ENCODE peak calls at places on chromosome 10, in seven cellular contexts. O is heart right ventricle, I is fibroblast of lung, E is tibial artery, X is prostate gland, U is A549, C is PC-9. P is an unnamed sample.

GRCh38 chr10:19767876-19768275 is 48.4 kb upstream of the PLXDC2 start:
- DNase-seq in C (no peak), O (no peak), I (no peak), E (no peak), X (no peak), U (no peak), P (no peak)

GRCh38 chr10:91592282-91593020 is 40.4 kb downstream of the PPP1R3C start:
- DNase-seq in U (no peak), I (no peak), C (no peak), X (no peak), O (no peak), E (no peak), P (no peak)

GRCh38 chr10:7195118-7195517 is 215.7 kb downstream of the SFMBT2 start:
- DNase-seq in E (no peak), U (no peak), O (no peak), C (no peak), I (no peak), X (no peak), P (no peak)

GRCh38 chr10:101091546-101092290 is 29.9 kb downstream of the KAZALD1 start:
- DNase-seq in E (no peak), I (no peak), O (no peak), U (peak; percentile 78), X (no peak), C (no peak), P (no peak)

GRCh38 chr10:5404188-5405041 is at the start of gene TUBAL3:
- DNase-seq in U (no peak), C (no peak), X (no peak), E (no peak), O (no peak), I (no peak), P (no peak)

GRCh38 chr10:89352039-89352597 is 24.3 kb downstream of the IFIT3 start:
- DNase-seq in U (peak; percentile 80), E (peak; percentile 62), O (no peak), I (peak; percentile 98), C (peak; percentile 76), X (no peak), P (no peak)

GRCh38 chr10:24340429-24340828 is 131.5 kb downstream of the KIAA1217 start:
- DNase-seq in C (no peak), X (no peak), U (no peak), O (no peak), E (no peak), I (peak; percentile 28), P (no peak)

GRCh38 chr10:13707156-13707881 is 120.6 kb downstream of the PRPF18 start:
- DNase-seq in X (peak; percentile 77), U (peak; percentile 61), I (peak; percentile 97), E (peak; percentile 81), O (peak; percentile 80), C (peak; percentile 63), P (peak; percentile 81)

GRCh38 chr10:3805791-3806381 is 20.9 kb upstream of the KLF6 start:
- DNase-seq in O (peak; percentile 24), E (peak; percentile 80), C (peak; percentile 79), U (peak; percentile 67), X (no peak), I (peak; percentile 88), P (peak; percentile 65)

GRCh38 chr10:121734517-121735137 is 136.4 kb upstream of the FGFR2 start:
- DNase-seq in E (no peak), U (peak; percentile 12), I (no peak), O (no peak), C (no peak), X (no peak), P (no peak)

GRCh38 chr10:43385412-43386004 is 14.1 kb downstream of the FXYD4 start:
- DNase-seq in C (no peak), U (no peak), O (no peak), I (no peak), E (no peak), X (no peak), P (no peak)
- TF ChIP-seq CTCF in C (no peak), U (no peak), O (no peak), I (no peak), E (no peak), X (no peak), P (no peak)

DNA sequence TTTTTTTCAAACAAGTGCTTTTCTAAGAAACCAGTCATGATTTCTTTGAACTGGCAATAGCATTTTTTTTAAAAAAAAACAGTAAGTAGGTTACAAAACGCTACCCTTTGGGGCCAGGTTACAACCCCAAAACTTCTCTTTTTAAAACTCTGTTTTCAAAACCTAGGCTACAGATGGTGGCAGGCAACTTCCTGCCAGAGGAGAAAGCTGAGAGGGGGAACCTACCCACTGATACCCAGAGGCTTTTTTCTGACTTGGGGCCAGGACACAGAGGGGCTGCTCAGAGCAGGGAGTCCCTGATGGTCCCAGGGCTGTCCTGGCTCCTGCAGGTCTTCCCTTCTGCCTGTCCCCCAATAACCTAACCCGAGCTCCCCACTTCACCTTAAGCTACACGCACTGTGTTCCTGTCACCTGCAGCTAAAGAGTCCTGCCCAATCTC is 6.9 kb downstream of the STN1 start:
- DNase-seq in X (no peak), C (no peak), I (no peak), O (no peak), E (no peak), U (no peak), P (no peak)
- H3K4me3 ChIP-seq in X (no peak overlapping the region), C (no peak overlapping the region), I (no peak overlapping the region), O (no peak overlapping the region), E (no peak overlapping the region), U (no peak overlapping the region), P (no peak overlapping the region)

DNA sequence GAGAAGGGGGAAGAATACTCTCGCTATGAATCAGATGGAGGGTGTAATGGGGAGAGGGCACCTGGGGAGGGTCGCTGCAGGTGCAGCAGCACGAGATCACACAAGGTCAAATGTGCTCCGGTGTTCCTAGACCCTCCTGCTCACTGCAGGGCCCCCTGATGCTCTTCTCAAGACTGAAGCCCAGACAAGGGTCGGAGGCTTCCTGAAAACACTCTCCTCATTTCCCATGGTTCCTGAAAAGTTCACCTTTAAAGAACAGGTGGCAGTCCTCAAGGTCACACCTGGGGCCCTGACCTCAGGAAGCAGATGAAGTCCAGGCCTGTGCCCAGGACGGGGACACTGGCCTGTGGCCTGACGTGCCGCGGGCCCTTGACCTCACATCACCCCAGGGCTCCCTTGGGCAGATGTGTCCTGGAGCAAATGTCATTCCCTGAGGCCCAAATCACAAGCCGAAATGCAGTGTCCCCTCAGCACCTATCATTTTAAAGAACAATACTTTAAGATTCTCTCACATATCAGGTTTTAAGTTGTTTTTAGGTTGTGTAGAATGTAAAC is 289.8 kb downstream of the GLRX3 start:
- DNase-seq in X (no peak), O (no peak), I (no peak), U (no peak), E (no peak), C (no peak), P (no peak)
- H3K9me3 ChIP-seq in X (no peaks in the 10 kb centered on the region), O (no peaks in the 10 kb centered on the region), I (no peaks in the 10 kb centered on the region), U (no peaks in the 10 kb centered on the region), E (no peaks in the 10 kb centered on the region), C (no peaks in the 10 kb centered on the region), P (no peaks in the 10 kb centered on the region)

GRCh38 chr10:98001736-98002135 is 28.7 kb downstream of the CRTAC1 start:
- DNase-seq in X (no peak), E (no peak), I (no peak), U (no peak), C (no peak), O (no peak), P (no peak)
- TF ChIP-seq CTCF in X (no peak), E (no peak), I (no peak), U (no peak), C (no peak), O (no peak), P (no peak)

GRCh38 chr10:32376027-32376426 is 29.1 kb upstream of the EPC1 start:
- DNase-seq in U (no peak), O (no peak), I (no peak), X (no peak), C (no peak), E (no peak), P (no peak)
- H3K4me3 ChIP-seq in U (peak overlapping the region; percentile 65), O (peak overlapping the region; percentile 67), I (peak overlapping the region; percentile 90), X (peak overlapping the region; percentile 55), C (peak overlapping the region; percentile 88), E (peak overlapping the region; percentile 65), P (peak overlapping the region; percentile 69)

P was measured in psoas muscle.